ENCODE peak calls at places on chromosomes 1 and 21, in six cellular contexts. W, Z, S, G, V and K are unnamed samples.

GRCh38 chr21:43794311-43794710 is 4.9 kb downstream of the RRP1 start:
- DNase-seq in W (no peak), Z (no peak), S (no peak), G (no peak), V (no peak), K (no peak)

GRCh38 chr1:208748766-208749165 is 504.6 kb upstream of the PLXNA2 start:
- DNase-seq in W (no peak), Z (no peak), S (no peak), G (no peak), V (no peak), K (no peak)

GRCh38 chr1:161486806-161487482 is 18.3 kb upstream of the FCGR2A start:
- DNase-seq in W (peak), Z (no peak), S (peak), G (no peak), V (peak), K (peak)

GRCh38 chr1:116374340-116375164 is 1.5 kb downstream of the ATP1A1 start:
- DNase-seq in W (no peak), Z (peak), S (peak), G (no peak), V (no peak), K (no peak)

GRCh38 chr21:29511076-29511475 is 212.4 kb downstream of the BACH1 start:
- DNase-seq in W (no peak), Z (no peak), S (no peak), G (no peak), V (peak), K (no peak)

GRCh38 chr21:43789276-43790052 is at the start of gene RRP1:
- DNase-seq in W (peak), Z (peak), S (peak), G (peak), V (peak), K (peak)

GRCh38 chr1:193807208-193807607 is 620.8 kb upstream of the B3GALT2 start:
- DNase-seq in W (no peak), Z (no peak), S (no peak), G (no peak), V (no peak), K (no peak)

GRCh38 chr1:116737855-116738318 is 16.3 kb upstream of the CD2 start:
- DNase-seq in W (no peak), Z (no peak), S (no peak), G (no peak), V (no peak), K (no peak)

GRCh38 chr1:10657080-10657847 is 139.2 kb downstream of the CASZ1 start:
- DNase-seq in W (no peak), Z (no peak), S (peak), G (no peak), V (no peak), K (no peak)

GRCh38 chr21:35436899-35437298 is 387.8 kb upstream of the RUNX1 start:
- DNase-seq in W (no peak), Z (no peak), S (no peak), G (no peak), V (no peak), K (no peak)

GRCh38 chr1:152388889-152389288 is 25.2 kb downstream of the CRNN start:
- DNase-seq in W (no peak), Z (no peak), S (no peak), G (no peak), V (no peak), K (no peak)

GRCh38 chr1:63976006-63976405 is 202.2 kb downstream of the ROR1 start:
- DNase-seq in W (no peak), Z (no peak), S (no peak), G (no peak), V (no peak), K (no peak)
- H3K14ac ChIP-seq in W (no peak), Z (no peak), S (no peak), G (no peak), V (no peak), K (no peak)

DNA sequence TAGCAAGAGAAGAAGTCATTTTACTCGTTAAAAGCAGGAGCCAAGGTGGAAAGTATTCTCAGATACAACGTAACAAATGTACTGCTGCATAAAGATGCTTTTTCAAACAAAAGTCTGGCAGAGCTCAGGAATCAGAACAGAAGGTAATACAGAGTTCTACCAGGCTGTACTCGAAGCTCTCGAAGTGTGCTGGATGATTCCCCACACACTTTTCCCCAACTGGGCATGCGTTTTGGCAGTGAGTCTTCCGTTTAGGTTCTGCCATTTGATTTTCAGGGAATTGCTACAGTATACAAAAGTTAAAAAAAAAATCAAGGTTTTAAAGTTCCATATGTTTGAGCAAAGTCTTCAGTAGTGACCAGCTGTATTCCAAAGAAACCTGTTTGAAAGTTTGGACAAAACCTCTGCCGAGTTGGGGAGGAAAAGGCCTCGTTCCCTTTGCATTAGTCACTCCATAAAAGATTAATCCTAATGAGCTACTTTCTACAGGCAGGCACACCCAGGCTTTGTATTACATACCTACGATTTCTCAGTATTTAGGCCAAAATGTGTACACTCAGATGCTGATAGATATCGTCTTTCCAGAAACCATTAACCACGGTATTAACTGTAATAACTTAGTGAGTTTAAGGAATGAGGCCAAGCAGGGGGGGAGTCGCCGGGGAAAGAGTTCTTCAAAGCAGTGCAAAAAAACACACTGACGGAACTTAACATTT is 477.1 kb downstream of the LMO4 start:
- DNase-seq in W (no peak), Z (no peak), S (no peak), G (no peak), V (no peak), K (peak)
- H3K14ac ChIP-seq in W (no peak), Z (no peak), S (no peak), G (no peak), V (no peak), K (peak)

GRCh38 chr1:168405931-168406330 is 125.3 kb downstream of the TBX19 start:
- DNase-seq in W (no peak), Z (no peak), S (no peak), G (no peak), V (no peak), K (no peak)
- H3K14ac ChIP-seq in W (no peak), Z (no peak), S (no peak), G (no peak), V (no peak), K (no peak)

GRCh38 chr1:80221319-80221718 is 1214.8 kb upstream of the ADGRL4 start:
- DNase-seq in W (no peak), Z (no peak), S (no peak), G (no peak), V (no peak), K (no peak)
- H3K14ac ChIP-seq in W (no peak), Z (no peak), S (no peak), G (no peak), V (no peak), K (no peak)

DNA sequence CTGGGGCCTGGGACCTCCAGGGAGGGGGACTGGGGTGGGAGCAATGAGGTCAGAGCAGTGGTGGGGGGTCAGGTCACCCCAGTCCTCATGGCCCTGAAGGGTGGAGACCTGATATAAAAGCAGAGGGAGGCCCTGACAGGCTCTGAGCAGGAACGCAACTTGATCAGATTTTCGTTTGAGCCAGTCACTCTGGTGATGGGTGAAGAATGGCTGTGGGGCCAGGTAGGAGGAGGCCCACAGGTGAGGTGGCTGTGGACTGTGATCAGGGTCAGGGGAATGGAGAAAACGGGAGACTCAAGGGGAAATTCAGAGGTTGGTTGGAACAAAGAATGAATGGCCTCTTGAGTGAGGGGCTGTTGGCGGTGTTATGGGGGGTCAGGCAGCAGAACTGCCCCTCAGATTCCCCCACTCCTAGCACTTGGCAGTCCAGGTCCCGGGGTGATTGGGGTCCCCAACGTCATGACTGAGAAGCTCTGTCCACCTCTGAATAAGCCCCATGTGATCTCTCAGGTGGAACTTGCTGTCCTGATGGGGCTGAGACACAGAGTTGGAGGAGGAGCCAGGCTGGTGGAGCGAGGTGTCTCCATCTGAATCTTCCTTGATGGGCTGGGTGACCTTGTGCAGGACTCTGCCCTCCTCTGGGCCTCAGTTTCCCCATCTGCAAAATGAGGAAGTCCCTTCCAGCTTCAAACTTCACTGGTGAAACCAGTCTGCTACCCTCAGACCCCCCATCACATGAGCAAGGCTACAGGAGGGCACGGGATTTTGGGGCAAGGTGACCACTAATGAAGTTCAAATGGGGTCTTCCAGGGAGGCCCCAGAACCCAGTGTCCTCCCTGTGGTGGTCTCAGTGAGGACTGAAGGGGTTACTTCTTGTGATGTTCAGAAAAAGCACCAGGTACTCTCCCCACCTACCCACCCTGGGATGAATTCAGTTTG is 683.0 kb downstream of the MATN1 start:
- DNase-seq in W (no peak), Z (no peak), S (no peak), G (peak), V (no peak), K (no peak)
- H3K14ac ChIP-seq in W (no peak), Z (no peak), S (no peak), G (no peak), V (no peak), K (no peak)

GRCh38 chr21:37516998-37517397 is 150.4 kb downstream of the DYRK1A start:
- DNase-seq in W (no peak), Z (no peak), S (no peak), G (no peak), V (no peak), K (no peak)

GRCh38 chr21:37511848-37512247 is 145.3 kb downstream of the DYRK1A start:
- DNase-seq in W (no peak), Z (no peak), S (no peak), G (no peak), V (no peak), K (no peak)

GRCh38 chr21:37513383-37513782 is 146.8 kb downstream of the DYRK1A start:
- DNase-seq in W (no peak), Z (no peak), S (no peak), G (no peak), V (no peak), K (no peak)

GRCh38 chr21:37509802-37510393 is 143.3 kb downstream of the DYRK1A start:
- DNase-seq in W (no peak), Z (no peak), S (peak), G (no peak), V (peak), K (peak)

DNA sequence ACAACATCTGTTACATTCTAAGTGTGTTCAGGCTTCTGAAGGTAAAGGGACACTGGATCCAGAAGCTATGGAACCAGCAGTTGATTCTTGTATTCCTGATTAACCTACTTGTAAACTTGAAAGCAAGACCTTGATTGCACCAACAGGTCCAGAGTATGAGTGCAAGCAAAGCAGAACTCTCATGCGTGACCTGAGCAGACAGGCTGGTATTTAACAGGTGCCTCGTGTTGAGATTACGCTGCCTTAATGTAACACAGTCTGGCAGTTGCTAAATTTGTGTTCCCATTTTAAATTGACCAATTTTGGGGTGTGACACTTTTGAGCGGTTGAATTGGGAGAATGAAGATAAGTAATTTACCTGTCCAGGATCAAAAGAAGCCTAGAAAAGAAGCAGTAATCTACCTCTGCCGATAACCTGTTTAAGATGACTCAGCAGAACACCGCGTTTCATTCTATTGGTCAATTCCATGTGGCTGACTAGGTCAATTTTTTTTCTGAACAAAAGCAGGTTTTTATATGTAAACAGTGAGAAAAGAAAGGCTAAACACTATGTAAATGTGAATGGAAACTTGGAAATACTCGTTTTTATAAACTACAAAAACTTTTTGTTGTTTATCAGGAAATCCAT is 147.6 kb downstream of the DYRK1A start:
- DNase-seq in W (no peak), Z (no peak), S (no peak), G (no peak), V (no peak), K (no peak)
- H3K14ac ChIP-seq in W (no peak), Z (no peak), S (no peak), G (no peak), V (no peak), K (peak)

DNA sequence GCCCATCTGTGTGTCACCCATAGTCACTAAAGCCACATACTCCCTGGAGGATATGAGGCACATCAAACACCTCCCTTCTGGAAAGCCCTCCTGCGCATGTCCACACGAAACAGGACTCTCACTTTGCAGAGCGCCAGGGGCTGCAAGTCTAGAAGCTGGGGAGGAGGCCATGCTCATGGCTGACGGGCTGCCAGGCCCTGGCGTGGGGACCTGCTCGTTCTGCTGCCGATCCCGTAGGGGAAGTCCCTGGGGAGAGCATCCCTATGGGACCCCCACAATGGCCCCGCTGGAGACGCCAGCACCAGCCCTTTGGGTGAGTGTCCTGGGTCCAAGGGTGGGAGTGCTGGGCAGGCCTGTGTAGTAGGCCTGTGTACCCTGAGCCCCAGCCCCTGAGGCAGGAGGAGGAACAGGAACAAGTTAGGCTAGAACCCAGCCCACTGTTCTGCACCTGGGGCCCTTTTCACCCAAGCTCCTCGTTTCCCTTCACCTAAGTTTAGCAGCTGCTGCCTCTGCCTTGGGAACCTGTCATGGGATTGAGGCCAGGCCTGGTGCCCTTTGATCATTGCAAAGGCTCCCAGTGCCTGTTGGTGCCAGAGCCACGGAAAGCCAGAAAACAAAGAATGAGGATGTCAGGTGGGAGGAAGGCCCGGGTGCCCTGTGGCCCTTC is 9.9 kb downstream of the FAM3B start:
- DNase-seq in W (no peak), Z (no peak), S (no peak), G (no peak), V (no peak), K (no peak)
- H3K14ac ChIP-seq in W (no peak), Z (no peak), S (no peak), G (no peak), V (no peak), K (no peak)

DNA sequence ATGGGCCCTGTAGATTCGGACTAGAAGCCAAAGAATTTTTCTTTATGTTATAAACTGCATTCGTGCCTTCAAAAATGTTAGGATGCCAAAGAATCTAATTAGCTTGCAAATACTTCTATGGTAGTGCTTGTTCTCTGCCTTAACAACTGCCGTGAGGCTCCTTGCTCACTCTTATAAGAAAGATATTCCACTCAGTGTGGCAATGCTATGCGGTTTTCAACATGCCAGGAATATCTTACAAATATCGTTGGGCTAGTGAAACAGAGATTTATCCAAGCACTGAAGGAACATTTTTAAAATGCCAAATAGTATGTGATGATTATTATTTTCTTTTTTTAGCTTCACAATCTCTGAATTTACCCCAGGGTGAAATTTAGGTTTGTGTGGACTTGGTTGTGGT is 198.2 kb downstream of the GREM2 start:
- DNase-seq in W (no peak), Z (no peak), S (no peak), G (no peak), V (peak), K (no peak)
- H3K14ac ChIP-seq in W (no peak), Z (no peak), S (no peak), G (no peak), V (no peak), K (peak)

GRCh38 chr1:180196436-180197003 is 33.5 kb upstream of the LHX4 start:
- DNase-seq in W (no peak), Z (no peak), S (no peak), G (no peak), V (no peak), K (no peak)

GRCh38 chr1:180195916-180196315 is 34.1 kb upstream of the LHX4 start:
- DNase-seq in W (no peak), Z (no peak), S (no peak), G (no peak), V (no peak), K (no peak)

GRCh38 chr1:180198186-180198585 is 31.9 kb upstream of the LHX4 start:
- DNase-seq in W (peak), Z (no peak), S (no peak), G (no peak), V (no peak), K (no peak)

GRCh38 chr1:180198611-180199010 is 31.5 kb upstream of the LHX4 start:
- DNase-seq in W (no peak), Z (no peak), S (no peak), G (no peak), V (no peak), K (no peak)

GRCh38 chr1:180197231-180197630 is 32.8 kb upstream of the LHX4 start:
- DNase-seq in W (no peak), Z (no peak), S (no peak), G (no peak), V (no peak), K (no peak)
- H3K14ac ChIP-seq in W (no peak), Z (no peak), S (no peak), G (no peak), V (no peak), K (no peak)

DNA sequence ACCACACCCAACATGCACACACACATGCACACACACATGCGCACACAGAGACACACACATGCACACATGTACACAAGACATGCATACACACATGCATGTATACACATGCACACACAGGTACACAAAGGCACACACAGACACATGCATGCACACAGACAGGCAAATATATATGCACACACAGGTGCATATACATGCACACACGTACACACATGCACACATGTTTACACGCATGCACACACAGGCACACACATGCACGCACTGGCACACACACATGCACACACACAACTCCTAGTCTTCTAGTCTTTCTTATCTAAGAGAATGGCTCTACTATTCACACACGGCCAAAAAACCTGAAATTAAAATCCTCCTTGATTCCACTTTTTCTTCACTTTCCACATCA is 222.7 kb upstream of the PLD5 start:
- DNase-seq in W (no peak), Z (no peak), S (no peak), G (no peak), V (no peak), K (no peak)
- H3K14ac ChIP-seq in W (peak), Z (no peak), S (no peak), G (no peak), V (no peak), K (no peak)